ENCODE peak calls at places on chromosomes 16 and 17, in seven cellular contexts. One of them, this sample, is unnamed.

GRCh38 chr16:84047626-84048025 is 5.0 kb upstream of the SLC38A8 start:
- DNase-seq in amniotic epithelial cell: no peak
- DNase-seq in hypothalamus: no peak
- DNase-seq in activated T-cell treated with anti-CD3 and anti-CD28 coated beads, Interleukin-2, amount 50 U/mL, for 1 hour: no peak
- DNase-seq in activated T-helper 1 cell treated with anti-CD3 and anti-CD28 coated beads, Interleukin-12 subunit alpha, Interleukin-12 subunit beta, Interleukin-2, Interleukin-4 antibody, amounts not matched to agents 30 ng/mL and 10 ng/mL and 1 ng/mL, durations not matched to agents 14 hours and 24 hours and 36 hours: no peak
- DNase-seq in EL: no peak
- DNase-seq in progenitor cell of endocrine pancreas: no peak
- DNase-seq in this sample: no peak

GRCh38 chr16:53892155-53892554 is 188.2 kb downstream of the FTO start:
- DNase-seq in amniotic epithelial cell: peak
- DNase-seq in hypothalamus: peak
- DNase-seq in activated T-cell treated with anti-CD3 and anti-CD28 coated beads, Interleukin-2, amount 50 U/mL, for 1 hour: no peak
- DNase-seq in activated T-helper 1 cell treated with anti-CD3 and anti-CD28 coated beads, Interleukin-12 subunit alpha, Interleukin-12 subunit beta, Interleukin-2, Interleukin-4 antibody, amounts not matched to agents 30 ng/mL and 10 ng/mL and 1 ng/mL, durations not matched to agents 14 hours and 24 hours and 36 hours: peak
- DNase-seq in EL: peak
- DNase-seq in progenitor cell of endocrine pancreas: peak
- DNase-seq in this sample: peak

GRCh38 chr16:17083628-17084027 is 387.1 kb downstream of the XYLT1 start:
- DNase-seq in amniotic epithelial cell: no peak
- DNase-seq in hypothalamus: no peak
- DNase-seq in activated T-cell treated with anti-CD3 and anti-CD28 coated beads, Interleukin-2, amount 50 U/mL, for 1 hour: no peak
- DNase-seq in activated T-helper 1 cell treated with anti-CD3 and anti-CD28 coated beads, Interleukin-12 subunit alpha, Interleukin-12 subunit beta, Interleukin-2, Interleukin-4 antibody, amounts not matched to agents 30 ng/mL and 10 ng/mL and 1 ng/mL, durations not matched to agents 14 hours and 24 hours and 36 hours: no peak
- DNase-seq in EL: no peak
- DNase-seq in progenitor cell of endocrine pancreas: no peak
- DNase-seq in this sample: no peak

GRCh38 chr17:44007346-44008204 is 3.2 kb downstream of the NAGS start:
- DNase-seq in amniotic epithelial cell: no peak
- DNase-seq in hypothalamus: no peak
- DNase-seq in activated T-cell treated with anti-CD3 and anti-CD28 coated beads, Interleukin-2, amount 50 U/mL, for 1 hour: no peak
- DNase-seq in activated T-helper 1 cell treated with anti-CD3 and anti-CD28 coated beads, Interleukin-12 subunit alpha, Interleukin-12 subunit beta, Interleukin-2, Interleukin-4 antibody, amounts not matched to agents 30 ng/mL and 10 ng/mL and 1 ng/mL, durations not matched to agents 14 hours and 24 hours and 36 hours: no peak
- DNase-seq in EL: peak
- DNase-seq in progenitor cell of endocrine pancreas: no peak
- DNase-seq in this sample: no peak

GRCh38 chr17:81329279-81329926 is 34.3 kb upstream of the SLC38A10 start:
- DNase-seq in amniotic epithelial cell: peak
- DNase-seq in hypothalamus: no peak
- DNase-seq in activated T-cell treated with anti-CD3 and anti-CD28 coated beads, Interleukin-2, amount 50 U/mL, for 1 hour: no peak
- DNase-seq in activated T-helper 1 cell treated with anti-CD3 and anti-CD28 coated beads, Interleukin-12 subunit alpha, Interleukin-12 subunit beta, Interleukin-2, Interleukin-4 antibody, amounts not matched to agents 30 ng/mL and 10 ng/mL and 1 ng/mL, durations not matched to agents 14 hours and 24 hours and 36 hours: no peak
- DNase-seq in EL: peak
- DNase-seq in progenitor cell of endocrine pancreas: no peak
- DNase-seq in this sample: no peak

GRCh38 chr17:65515959-65516948 is 45.2 kb downstream of the AXIN2 start:
- DNase-seq in amniotic epithelial cell: peak
- DNase-seq in hypothalamus: no peak
- DNase-seq in activated T-cell treated with anti-CD3 and anti-CD28 coated beads, Interleukin-2, amount 50 U/mL, for 1 hour: no peak
- DNase-seq in activated T-helper 1 cell treated with anti-CD3 and anti-CD28 coated beads, Interleukin-12 subunit alpha, Interleukin-12 subunit beta, Interleukin-2, Interleukin-4 antibody, amounts not matched to agents 30 ng/mL and 10 ng/mL and 1 ng/mL, durations not matched to agents 14 hours and 24 hours and 36 hours: no peak
- DNase-seq in EL: no peak
- DNase-seq in progenitor cell of endocrine pancreas: no peak
- DNase-seq in this sample: no peak

GRCh38 chr16:71526111-71526998 is at the start of gene CHST4:
- DNase-seq in amniotic epithelial cell: peak
- DNase-seq in hypothalamus: no peak
- DNase-seq in activated T-cell treated with anti-CD3 and anti-CD28 coated beads, Interleukin-2, amount 50 U/mL, for 1 hour: no peak
- DNase-seq in activated T-helper 1 cell treated with anti-CD3 and anti-CD28 coated beads, Interleukin-12 subunit alpha, Interleukin-12 subunit beta, Interleukin-2, Interleukin-4 antibody, amounts not matched to agents 30 ng/mL and 10 ng/mL and 1 ng/mL, durations not matched to agents 14 hours and 24 hours and 36 hours: no peak
- DNase-seq in EL: peak
- DNase-seq in progenitor cell of endocrine pancreas: no peak
- DNase-seq in this sample: no peak

GRCh38 chr17:61053469-61053868 is 346.2 kb upstream of the TBX2 start:
- DNase-seq in amniotic epithelial cell: no peak
- DNase-seq in hypothalamus: no peak
- DNase-seq in activated T-cell treated with anti-CD3 and anti-CD28 coated beads, Interleukin-2, amount 50 U/mL, for 1 hour: no peak
- DNase-seq in activated T-helper 1 cell treated with anti-CD3 and anti-CD28 coated beads, Interleukin-12 subunit alpha, Interleukin-12 subunit beta, Interleukin-2, Interleukin-4 antibody, amounts not matched to agents 30 ng/mL and 10 ng/mL and 1 ng/mL, durations not matched to agents 14 hours and 24 hours and 36 hours: no peak
- DNase-seq in EL: no peak
- DNase-seq in progenitor cell of endocrine pancreas: no peak
- DNase-seq in this sample: no peak

GRCh38 chr17:19242323-19242722 is 5.2 kb downstream of the EPN2 start:
- DNase-seq in amniotic epithelial cell: no peak
- DNase-seq in hypothalamus: no peak
- DNase-seq in activated T-cell treated with anti-CD3 and anti-CD28 coated beads, Interleukin-2, amount 50 U/mL, for 1 hour: no peak
- DNase-seq in activated T-helper 1 cell treated with anti-CD3 and anti-CD28 coated beads, Interleukin-12 subunit alpha, Interleukin-12 subunit beta, Interleukin-2, Interleukin-4 antibody, amounts not matched to agents 30 ng/mL and 10 ng/mL and 1 ng/mL, durations not matched to agents 14 hours and 24 hours and 36 hours: no peak
- DNase-seq in EL: no peak
- DNase-seq in progenitor cell of endocrine pancreas: no peak
- DNase-seq in this sample: no peak

GRCh38 chr17:12362853-12363252 is 302.8 kb upstream of the MYOCD start:
- DNase-seq in amniotic epithelial cell: no peak
- DNase-seq in hypothalamus: no peak
- DNase-seq in activated T-cell treated with anti-CD3 and anti-CD28 coated beads, Interleukin-2, amount 50 U/mL, for 1 hour: no peak
- DNase-seq in activated T-helper 1 cell treated with anti-CD3 and anti-CD28 coated beads, Interleukin-12 subunit alpha, Interleukin-12 subunit beta, Interleukin-2, Interleukin-4 antibody, amounts not matched to agents 30 ng/mL and 10 ng/mL and 1 ng/mL, durations not matched to agents 14 hours and 24 hours and 36 hours: no peak
- DNase-seq in EL: no peak
- DNase-seq in progenitor cell of endocrine pancreas: no peak
- DNase-seq in this sample: no peak

GRCh38 chr17:14019186-14019956 is 49.9 kb upstream of the COX10 start:
- DNase-seq in amniotic epithelial cell: peak
- DNase-seq in hypothalamus: no peak
- DNase-seq in activated T-cell treated with anti-CD3 and anti-CD28 coated beads, Interleukin-2, amount 50 U/mL, for 1 hour: no peak
- DNase-seq in activated T-helper 1 cell treated with anti-CD3 and anti-CD28 coated beads, Interleukin-12 subunit alpha, Interleukin-12 subunit beta, Interleukin-2, Interleukin-4 antibody, amounts not matched to agents 30 ng/mL and 10 ng/mL and 1 ng/mL, durations not matched to agents 14 hours and 24 hours and 36 hours: no peak
- DNase-seq in EL: peak
- DNase-seq in progenitor cell of endocrine pancreas: no peak
- DNase-seq in this sample: no peak

GRCh38 chr17:36935681-36936454 is 1.4 kb upstream of the LHX1 start:
- DNase-seq in amniotic epithelial cell: no peak
- DNase-seq in hypothalamus: no peak
- DNase-seq in activated T-cell treated with anti-CD3 and anti-CD28 coated beads, Interleukin-2, amount 50 U/mL, for 1 hour: peak
- DNase-seq in activated T-helper 1 cell treated with anti-CD3 and anti-CD28 coated beads, Interleukin-12 subunit alpha, Interleukin-12 subunit beta, Interleukin-2, Interleukin-4 antibody, amounts not matched to agents 30 ng/mL and 10 ng/mL and 1 ng/mL, durations not matched to agents 14 hours and 24 hours and 36 hours: no peak
- DNase-seq in EL: no peak
- DNase-seq in progenitor cell of endocrine pancreas: no peak
- DNase-seq in this sample: no peak

GRCh38 chr16:4123617-4124300 is 7.5 kb upstream of the ADCY9 start:
- DNase-seq in amniotic epithelial cell: peak
- DNase-seq in hypothalamus: no peak
- DNase-seq in activated T-cell treated with anti-CD3 and anti-CD28 coated beads, Interleukin-2, amount 50 U/mL, for 1 hour: no peak
- DNase-seq in activated T-helper 1 cell treated with anti-CD3 and anti-CD28 coated beads, Interleukin-12 subunit alpha, Interleukin-12 subunit beta, Interleukin-2, Interleukin-4 antibody, amounts not matched to agents 30 ng/mL and 10 ng/mL and 1 ng/mL, durations not matched to agents 14 hours and 24 hours and 36 hours: no peak
- DNase-seq in EL: peak
- DNase-seq in progenitor cell of endocrine pancreas: no peak
- DNase-seq in this sample: no peak

GRCh38 chr17:79789943-79790804 is 6.7 kb downstream of the CBX8 start:
- DNase-seq in amniotic epithelial cell: no peak
- DNase-seq in hypothalamus: peak
- DNase-seq in activated T-cell treated with anti-CD3 and anti-CD28 coated beads, Interleukin-2, amount 50 U/mL, for 1 hour: peak
- DNase-seq in activated T-helper 1 cell treated with anti-CD3 and anti-CD28 coated beads, Interleukin-12 subunit alpha, Interleukin-12 subunit beta, Interleukin-2, Interleukin-4 antibody, amounts not matched to agents 30 ng/mL and 10 ng/mL and 1 ng/mL, durations not matched to agents 14 hours and 24 hours and 36 hours: no peak
- DNase-seq in EL: peak
- DNase-seq in progenitor cell of endocrine pancreas: peak
- DNase-seq in this sample: no peak

GRCh38 chr17:29326414-29326813 is 32.5 kb upstream of the NUFIP2 start:
- DNase-seq in amniotic epithelial cell: no peak
- DNase-seq in hypothalamus: no peak
- DNase-seq in activated T-cell treated with anti-CD3 and anti-CD28 coated beads, Interleukin-2, amount 50 U/mL, for 1 hour: no peak
- DNase-seq in activated T-helper 1 cell treated with anti-CD3 and anti-CD28 coated beads, Interleukin-12 subunit alpha, Interleukin-12 subunit beta, Interleukin-2, Interleukin-4 antibody, amounts not matched to agents 30 ng/mL and 10 ng/mL and 1 ng/mL, durations not matched to agents 14 hours and 24 hours and 36 hours: no peak
- DNase-seq in EL: no peak
- DNase-seq in progenitor cell of endocrine pancreas: no peak
- DNase-seq in this sample: no peak

GRCh38 chr16:72832640-72833039 is 215.3 kb downstream of the ZFHX3 start:
- DNase-seq in amniotic epithelial cell: peak
- DNase-seq in hypothalamus: peak
- DNase-seq in activated T-cell treated with anti-CD3 and anti-CD28 coated beads, Interleukin-2, amount 50 U/mL, for 1 hour: peak
- DNase-seq in activated T-helper 1 cell treated with anti-CD3 and anti-CD28 coated beads, Interleukin-12 subunit alpha, Interleukin-12 subunit beta, Interleukin-2, Interleukin-4 antibody, amounts not matched to agents 30 ng/mL and 10 ng/mL and 1 ng/mL, durations not matched to agents 14 hours and 24 hours and 36 hours: peak
- DNase-seq in EL: peak
- DNase-seq in progenitor cell of endocrine pancreas: peak
- DNase-seq in this sample: peak

GRCh38 chr16:12258806-12259205 is 282.3 kb downstream of the SNX29 start:
- DNase-seq in amniotic epithelial cell: no peak
- DNase-seq in hypothalamus: peak
- DNase-seq in activated T-cell treated with anti-CD3 and anti-CD28 coated beads, Interleukin-2, amount 50 U/mL, for 1 hour: no peak
- DNase-seq in activated T-helper 1 cell treated with anti-CD3 and anti-CD28 coated beads, Interleukin-12 subunit alpha, Interleukin-12 subunit beta, Interleukin-2, Interleukin-4 antibody, amounts not matched to agents 30 ng/mL and 10 ng/mL and 1 ng/mL, durations not matched to agents 14 hours and 24 hours and 36 hours: no peak
- DNase-seq in EL: no peak
- DNase-seq in progenitor cell of endocrine pancreas: no peak
- DNase-seq in this sample: no peak